ENCODE peak calls at places on chromosomes 11 and 22, in four cellular contexts. F, X, W and T are unnamed samples.

GRCh38 chr22:31800065-31800464 is 46.2 kb downstream of the DEPDC5 start:
- DNase-seq in F (no peak), X (no peak), W (no peak), T (no peak)

GRCh38 chr11:130171534-130171933 is 12.0 kb downstream of the ST14 start:
- DNase-seq in F (no peak), X (no peak), W (no peak), T (no peak)

GRCh38 chr22:30674482-30674881 is 6.8 kb upstream of the DUSP18 start:
- DNase-seq in F (no peak), X (no peak), W (no peak), T (no peak)

GRCh38 chr22:40313007-40313406 is 33.3 kb upstream of the ADSL start:
- DNase-seq in F (no peak), X (no peak), W (no peak), T (no peak)

GRCh38 chr11:3723014-3723708 is 52.0 kb upstream of the CHRNA10 start:
- DNase-seq in F (no peak), X (no peak), W (peak; percentile 43), T (no peak)

GRCh38 chr11:33737362-33737821 is 1.2 kb upstream of the CD59 start:
- DNase-seq in F (no peak), X (no peak), W (no peak), T (no peak)

GRCh38 chr11:111823629-111824028 is 47.8 kb downstream of the ALG9 start:
- DNase-seq in F (no peak), X (no peak), W (no peak), T (no peak)

GRCh38 chr22:20615021-20615420 is 107.6 kb downstream of the MED15 start:
- DNase-seq in F (no peak), X (no peak), W (no peak), T (no peak)

GRCh38 chr11:77064648-77065217 is 2.0 kb upstream of the CAPN5 start:
- DNase-seq in F (peak; percentile 40), X (peak; percentile 34), W (no peak), T (no peak)

GRCh38 chr11:36160115-36160514 is 129.1 kb downstream of the COMMD9 start:
- DNase-seq in F (no peak), X (no peak), W (no peak), T (no peak)

GRCh38 chr22:28978158-28978557 is 83.5 kb downstream of the C22orf31 start:
- DNase-seq in F (no peak), X (no peak), W (no peak), T (no peak)

GRCh38 chr22:38881464-38881871 is 9.5 kb upstream of the CBX6 start:
- DNase-seq in F (no peak), X (no peak), W (no peak), T (no peak)

GRCh38 chr22:29330753-29331152 is 15.3 kb upstream of the RASL10A start:
- DNase-seq in F (no peak), X (no peak), W (no peak), T (no peak)

GRCh38 chr11:111719379-111719778 is 46.8 kb downstream of the PPP2R1B start:
- DNase-seq in F (no peak), X (no peak), W (no peak), T (no peak)

GRCh38 chr11:123174196-123175183 is 20.6 kb downstream of the CLMP start:
- DNase-seq in F (no peak), X (no peak), W (peak; percentile 59), T (no peak)

GRCh38 chr11:65855927-65856363 is 2.0 kb downstream of the CFL1 start:
- DNase-seq in F (peak; percentile 60), X (no peak), W (peak; percentile 13), T (no peak)

GRCh38 chr22:50569041-50569459 is 6.3 kb upstream of the SYCE3 start:
- DNase-seq in F (no peak), X (no peak), W (peak; percentile 55), T (no peak)

GRCh38 chr11:69636870-69637600 is 3.9 kb upstream of the CCND1 start:
- DNase-seq in F (peak; percentile 66), X (peak; percentile 37), W (no peak), T (no peak)

GRCh38 chr11:17581036-17581731 is 34.1 kb downstream of the OTOG start:
- DNase-seq in F (no peak), X (no peak), W (no peak), T (no peak)

GRCh38 chr11:129950319-129951034 is 52.2 kb downstream of the PRDM10 start:
- DNase-seq in F (no peak), X (no peak), W (peak; percentile 68), T (no peak)

GRCh38 chr22:35743466-35743865 is 25.8 kb downstream of the APOL5 start:
- DNase-seq in F (no peak), X (no peak), W (no peak), T (no peak)

GRCh38 chr11:117459979-117460300 is 132.3 kb downstream of the CEP164 start:
- DNase-seq in F (no peak), X (no peak), W (no peak), T (no peak)

GRCh38 chr11:64765291-64765803 is 5.6 kb upstream of the PYGM start:
- DNase-seq in F (peak; percentile 60), X (peak; percentile 38), W (no peak), T (no peak)

GRCh38 chr22:24107668-24108067 is 73.6 kb upstream of the SUSD2 start:
- DNase-seq in F (no peak), X (peak; percentile 90), W (no peak), T (no peak)

GRCh38 chr22:46673677-46674236 is 53.6 kb downstream of the GRAMD4 start:
- DNase-seq in F (no peak), X (no peak), W (no peak), T (no peak)

GRCh38 chr11:128669491-128669890 is 24.4 kb upstream of the FLI1 start:
- DNase-seq in F (no peak), X (no peak), W (no peak), T (no peak)

GRCh38 chr11:122979103-122979814 is 2.4 kb downstream of the BSX start:
- DNase-seq in F (no peak), X (no peak), W (no peak), T (no peak)

GRCh38 chr22:41481131-41481830 is 12.4 kb downstream of the ACO2 start:
- DNase-seq in F (no peak), X (peak; percentile 58), W (no peak), T (no peak)

GRCh38 chr22:28923826-28924732 is 40.7 kb downstream of the ZNRF3 start:
- DNase-seq in F (peak; percentile 86), X (peak; percentile 60), W (peak; percentile 48), T (no peak)

GRCh38 chr11:33633251-33634003 is 67.2 kb downstream of the C11orf91 start:
- DNase-seq in F (no peak), X (no peak), W (peak; percentile 76), T (no peak)

GRCh38 chr11:72836111-72836510 is 21.9 kb downstream of the ATG16L2 start:
- DNase-seq in F (peak; percentile 64), X (no peak), W (no peak), T (no peak)

GRCh38 chr11:77418155-77418980 is 55.5 kb downstream of the PAK1 start:
- DNase-seq in F (no peak), X (no peak), W (no peak), T (no peak)

GRCh38 chr22:36899498-36899897 is 13.9 kb upstream of the CSF2RB start:
- DNase-seq in F (no peak), X (no peak), W (no peak), T (no peak)

GRCh38 chr11:74371269-74372039 is 26.8 kb downstream of the PGM2L1 start:
- DNase-seq in F (no peak), X (no peak), W (no peak), T (no peak)

GRCh38 chr11:417652-418342 is 3.0 kb upstream of the SIGIRR start:
- DNase-seq in F (no peak), X (no peak), W (no peak), T (no peak)
- H3K4me3 ChIP-seq in F (peak overlapping the region; percentile 69), X (peak overlapping the region; percentile 42), W (no peak overlapping the region), T (no peak overlapping the region)

GRCh38 chr11:22192642-22193347 is at the start of gene ANO5:
- DNase-seq in F (peak; percentile 85), X (peak; percentile 56), W (peak; percentile 78), T (no peak)

GRCh38 chr11:22189660-22190059 is 3.2 kb upstream of the ANO5 start:
- DNase-seq in F (no peak), X (no peak), W (no peak), T (no peak)

GRCh38 chr11:22190827-22191463 is 1.9 kb upstream of the ANO5 start:
- DNase-seq in F (no peak), X (no peak), W (no peak), T (no peak)

GRCh38 chr11:22193348-22194051 is 615 bp downstream of the ANO5 start:
- DNase-seq in F (peak; percentile 70), X (peak; percentile 43), W (peak; percentile 50), T (no peak)

DNA sequence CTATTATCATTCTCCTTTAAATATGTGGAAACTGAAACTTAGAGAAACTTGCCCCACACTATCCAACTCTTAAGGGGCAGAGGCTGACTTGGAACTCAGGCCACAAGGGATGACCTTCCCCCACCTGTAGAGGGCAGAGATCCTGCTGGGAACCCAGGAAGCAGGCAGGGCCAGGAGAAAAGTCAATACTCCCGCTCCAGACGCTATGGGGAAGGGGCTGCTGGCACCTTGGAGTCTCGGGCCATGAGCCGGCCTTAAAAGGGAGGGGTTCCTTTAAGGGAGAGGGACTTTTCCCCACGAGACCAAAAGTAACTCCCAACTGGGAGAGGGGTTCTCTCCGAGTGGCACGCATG is 620 bp upstream of the ANO5 start:
- DNase-seq in F (no peak), X (no peak), W (peak; percentile 52), T (no peak)
- TF ChIP-seq CTCF in F (peak; percentile 18), X (no peak), W (peak; percentile 34), T (peak; percentile 49)

GRCh38 chr11:59666969-59667368 is 1.9 kb downstream of the PATL1 start:
- DNase-seq in F (no peak), X (no peak), W (no peak), T (no peak)

GRCh38 chr11:59669611-59670009 is 773 bp upstream of the PATL1 start:
- DNase-seq in F (no peak), X (peak; percentile 55), W (no peak), T (no peak)

GRCh38 chr11:59668950-59669610 is at the start of gene PATL1:
- DNase-seq in F (peak; percentile 100), X (peak; percentile 99), W (peak; percentile 100), T (peak; percentile 94)

GRCh38 chr11:59668188-59668949 is 468 bp downstream of the PATL1 start:
- DNase-seq in F (peak; percentile 83), X (peak; percentile 65), W (peak; percentile 64), T (peak; percentile 31)

DNA sequence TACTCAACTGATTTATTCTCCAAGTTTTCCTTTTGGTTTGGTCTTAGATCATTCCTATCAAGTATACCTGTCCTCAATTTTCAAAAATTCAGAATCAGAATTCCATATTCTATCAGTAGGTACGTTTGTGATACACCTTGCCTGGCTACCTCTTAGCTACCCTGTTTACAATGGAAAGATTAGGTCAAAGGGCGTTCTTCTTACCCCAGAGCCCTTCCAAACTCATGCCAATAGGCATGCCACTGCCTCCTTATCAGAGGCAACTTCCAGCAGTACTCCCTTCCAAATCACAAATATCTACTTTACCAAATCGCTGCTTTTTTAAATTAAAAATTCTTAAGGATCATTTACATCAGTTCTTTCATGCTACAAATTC is 1.0 kb downstream of the PATL1 start:
- DNase-seq in F (no peak), X (no peak), W (no peak), T (no peak)
- H3K4me3 ChIP-seq in F (peak overlapping the region; percentile 85), X (peak overlapping the region; percentile 90), W (peak overlapping the region; percentile 86), T (peak overlapping the region; percentile 53)

DNA sequence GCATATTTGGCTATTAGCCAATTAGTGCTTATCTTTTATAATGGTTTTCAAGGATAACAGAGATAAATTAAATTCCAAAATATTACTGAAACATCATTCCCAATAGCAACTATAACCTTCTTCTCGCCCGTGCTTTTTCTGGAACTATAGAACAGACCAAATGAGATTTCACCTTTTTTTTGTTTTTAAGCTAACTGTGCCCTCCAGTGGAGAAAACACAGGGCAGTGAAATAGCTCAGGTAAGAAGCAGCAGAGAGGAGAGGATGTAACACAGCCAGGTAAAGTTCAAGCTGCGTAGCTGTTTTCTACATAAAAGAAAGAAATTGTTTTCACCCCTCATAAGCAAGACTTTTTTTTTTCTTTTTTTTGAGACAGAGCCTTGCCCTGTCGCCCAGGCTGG is 28.2 kb downstream of the HSD17B12 start:
- DNase-seq in F (no peak), X (no peak), W (no peak), T (no peak)
- TF ChIP-seq CTCF in F (peak; percentile 48), X (no peak), W (peak; percentile 16), T (peak; percentile 17)